ENCODE peak calls at places on chromosome 3, in seven cellular contexts. G, L, W, D, F, J and S are unnamed samples.
A peak's percentile ranks its signal among the peaks of the same experiment; 100 is the strongest.

GRCh38 chr3:164320962-164321361 is 757.3 kb downstream of the SI start:
- DNase-seq in G (no peak), L (no peak), W (no peak), D (no peak), F (no peak), J (no peak), S (no peak)

GRCh38 chr3:154349223-154349622 is 24.9 kb upstream of the DHX36 start:
- DNase-seq in G (no peak), L (no peak), W (no peak), D (no peak), F (no peak), J (no peak), S (no peak)

GRCh38 chr3:98553751-98554150 is 22.0 kb downstream of the GPR15 start:
- DNase-seq in G (no peak), L (no peak), W (no peak), D (no peak), F (no peak), J (no peak), S (no peak)

GRCh38 chr3:10344147-10344943 is 23.4 kb upstream of the SEC13 start:
- DNase-seq in G (peak; percentile 81), L (no peak), W (no peak), D (no peak), F (no peak), J (peak; percentile 26), S (peak; percentile 37)

GRCh38 chr3:43817825-43818224 is 127.1 kb downstream of the ABHD5 start:
- DNase-seq in G (no peak), L (no peak), W (no peak), D (no peak), F (no peak), J (no peak), S (no peak)

GRCh38 chr3:58521917-58522680 is 14.9 kb downstream of the ACOX2 start:
- DNase-seq in G (no peak), L (peak; percentile 80), W (no peak), D (peak; percentile 67), F (no peak), J (no peak), S (no peak)

GRCh38 chr3:109863701-109864100 is 526.4 kb upstream of the DPPA4 start:
- DNase-seq in G (no peak), L (no peak), W (no peak), D (no peak), F (no peak), J (no peak), S (no peak)

GRCh38 chr3:150365132-150365604 is 42.9 kb upstream of the TSC22D2 start:
- DNase-seq in G (peak; percentile 19), L (no peak), W (no peak), D (no peak), F (no peak), J (no peak), S (no peak)

GRCh38 chr3:71581981-71582611 is 1.4 kb downstream of the FOXP1 start:
- DNase-seq in G (peak; percentile 42), L (peak; percentile 71), W (peak; percentile 68), D (peak; percentile 66), F (peak; percentile 79), J (peak; percentile 71), S (peak; percentile 52)

GRCh38 chr3:185677146-185677829 is 91.2 kb downstream of the SENP2 start:
- DNase-seq in G (peak; percentile 60), L (no peak), W (no peak), D (no peak), F (no peak), J (no peak), S (no peak)

GRCh38 chr3:40901298-40901697 is 298.0 kb upstream of the CTNNB1 start:
- DNase-seq in G (no peak), L (no peak), W (no peak), D (no peak), F (no peak), J (no peak), S (no peak)

GRCh38 chr3:43203022-43203421 is 83.3 kb upstream of the SNRK start:
- DNase-seq in G (no peak), L (no peak), W (no peak), D (no peak), F (no peak), J (no peak), S (no peak)

GRCh38 chr3:110314512-110315114 is 757.0 kb upstream of the NECTIN3 start:
- DNase-seq in G (peak; percentile 40), L (no peak), W (peak; percentile 31), D (peak; percentile 52), F (no peak), J (no peak), S (peak; percentile 53)

GRCh38 chr3:9930804-9931418 is 2.7 kb upstream of the CRELD1 start:
- DNase-seq in G (no peak), L (no peak), W (no peak), D (no peak), F (no peak), J (no peak), S (no peak)

GRCh38 chr3:114504941-114505632 is 211.3 kb downstream of the TIGIT start:
- DNase-seq in G (no peak), L (no peak), W (no peak), D (no peak), F (no peak), J (no peak), S (no peak)

GRCh38 chr3:194449913-194450312 is 36.9 kb downstream of the ATP13A3 start:
- DNase-seq in G (no peak), L (no peak), W (no peak), D (no peak), F (no peak), J (no peak), S (no peak)

GRCh38 chr3:43879166-43879565 is 188.4 kb downstream of the ABHD5 start:
- DNase-seq in G (no peak), L (no peak), W (no peak), D (peak; percentile 39), F (no peak), J (no peak), S (no peak)

GRCh38 chr3:148074916-148075315 is 622.8 kb upstream of the AGTR1 start:
- DNase-seq in G (no peak), L (no peak), W (no peak), D (no peak), F (no peak), J (no peak), S (no peak)

GRCh38 chr3:192850501-192850981 is 67.1 kb downstream of the MB21D2 start:
- DNase-seq in G (no peak), L (peak; percentile 33), W (no peak), D (peak; percentile 23), F (no peak), J (no peak), S (peak; percentile 70)

GRCh38 chr3:66418432-66419052 is 82.3 kb downstream of the LRIG1 start:
- DNase-seq in G (no peak), L (no peak), W (no peak), D (peak; percentile 88), F (no peak), J (peak; percentile 55), S (peak; percentile 48)

GRCh38 chr3:19543212-19543841 is 390.7 kb downstream of the EFHB start:
- DNase-seq in G (no peak), L (no peak), W (no peak), D (no peak), F (no peak), J (no peak), S (no peak)

GRCh38 chr3:169384576-169384975 is 278.9 kb downstream of the MECOM start:
- DNase-seq in G (no peak), L (no peak), W (no peak), D (no peak), F (no peak), J (no peak), S (peak; percentile 7)

GRCh38 chr3:196454935-196455334 is 22.7 kb upstream of the UBXN7 start:
- DNase-seq in G (no peak), L (no peak), W (no peak), D (no peak), F (no peak), J (no peak), S (no peak)

GRCh38 chr3:101519685-101520365 is 6.8 kb upstream of the SENP7 start:
- DNase-seq in G (no peak), L (peak; percentile 27), W (no peak), D (no peak), F (no peak), J (no peak), S (no peak)

GRCh38 chr3:46680298-46680826 is 13.1 kb downstream of the ALS2CL start:
- DNase-seq in G (no peak), L (no peak), W (no peak), D (no peak), F (no peak), J (no peak), S (no peak)
- H3K4me1 ChIP-seq in G (no peaks in the 10 kb centered on the region), L (no peaks in the 10 kb centered on the region), W (no peaks in the 10 kb centered on the region), D (no peaks in the 10 kb centered on the region), F (no peaks in the 10 kb centered on the region), J (peaks cover 7% of the 10 kb centered on the region), S (no peaks in the 10 kb centered on the region)

DNA sequence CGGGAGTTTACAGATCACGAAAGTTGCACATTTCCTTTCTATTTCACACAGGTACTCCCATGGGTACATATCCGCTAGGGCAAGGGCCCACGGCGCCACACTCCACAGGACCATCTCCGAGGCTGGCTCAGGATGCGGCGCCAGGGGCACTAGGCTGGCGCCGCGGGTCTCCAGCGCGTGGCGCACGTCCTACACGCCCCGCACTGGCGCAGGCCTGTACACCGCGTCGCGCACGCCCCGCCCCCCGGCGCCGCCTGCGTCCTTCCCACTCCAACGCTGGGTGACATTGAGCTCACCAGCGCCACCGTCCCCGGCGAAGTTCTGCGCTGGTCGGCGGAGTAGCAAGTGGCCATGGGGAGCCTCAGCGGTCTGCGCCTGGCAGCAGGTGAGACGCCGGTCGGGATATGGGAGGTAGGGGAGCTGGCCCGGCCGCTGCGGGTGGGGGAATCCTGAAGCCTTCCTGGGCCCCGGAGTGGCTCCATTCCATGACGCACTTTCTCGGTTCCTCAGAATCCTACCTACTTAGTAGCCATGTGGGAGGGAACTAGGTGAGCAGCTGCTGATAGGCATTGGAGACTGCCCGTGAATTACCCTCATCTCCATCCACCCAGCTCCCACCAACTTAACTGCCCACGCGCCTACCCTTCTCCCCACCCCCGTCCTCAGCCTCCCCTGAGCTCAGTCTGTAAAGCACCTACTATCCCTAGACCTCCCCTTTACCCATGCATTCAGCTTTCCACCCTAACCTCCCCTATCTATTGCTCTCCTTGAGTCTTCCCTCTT is at the start of gene FAM162A:
- DNase-seq in G (peak; percentile 77), L (peak; percentile 98), W (peak; percentile 92), D (peak; percentile 97), F (peak; percentile 96), J (peak; percentile 97), S (peak; percentile 96)
- TF ChIP-seq POLR2A in G (peak; percentile 76), L (peak; percentile 97), W (peak; percentile 82), D (peak; percentile 94), F (peak; percentile 79), J (no peak), S (peak; percentile 95)

DNA sequence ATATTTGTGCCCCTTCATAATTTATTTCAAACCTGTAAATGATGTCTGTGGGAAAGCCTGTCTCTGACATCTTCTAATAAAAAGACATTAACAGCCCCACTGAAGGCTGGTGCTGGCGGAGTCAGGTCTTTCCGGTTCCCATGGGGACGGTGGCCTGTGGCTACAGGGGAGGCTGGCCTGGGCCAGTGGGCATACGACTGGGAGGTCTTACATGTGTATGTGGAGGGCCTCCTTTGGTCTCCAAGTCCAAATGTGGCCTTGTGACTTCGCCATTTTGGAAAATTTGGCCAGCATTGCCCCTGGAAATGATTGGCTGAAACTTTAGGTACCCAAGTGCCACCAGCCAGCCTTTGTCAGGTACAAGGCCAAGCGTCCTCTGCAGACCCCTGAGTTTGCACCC is 50.0 kb upstream of the IQSEC1 start:
- DNase-seq in G (no peak), L (peak; percentile 5), W (no peak), D (no peak), F (no peak), J (no peak), S (no peak)
- H3K27me3 ChIP-seq in G (peaks cover 67% of the 10 kb centered on the region), L (no peaks in the 10 kb centered on the region), W (no peaks in the 10 kb centered on the region), D (no peaks in the 10 kb centered on the region), F (peaks cover 18% of the 10 kb centered on the region), J (no peaks in the 10 kb centered on the region), S (no peaks in the 10 kb centered on the region)

GRCh38 chr3:11447584-11448200 is 175.5 kb downstream of the ATG7 start:
- DNase-seq in G (no peak), L (no peak), W (no peak), D (no peak), F (no peak), J (no peak), S (no peak)

GRCh38 chr3:11445883-11446282 is 173.7 kb downstream of the ATG7 start:
- DNase-seq in G (no peak), L (peak; percentile 25), W (no peak), D (no peak), F (no peak), J (no peak), S (no peak)
- H3K4me1 ChIP-seq in G (no peaks in the 10 kb centered on the region), L (no peaks in the 10 kb centered on the region), W (peaks cover 2% of the 10 kb centered on the region), D (no peaks in the 10 kb centered on the region), F (no peaks in the 10 kb centered on the region), J (no peaks in the 10 kb centered on the region), S (no peaks in the 10 kb centered on the region)